ENCODE peak calls at places on chromosome 19, in six cellular contexts. P is RCC 7860, X is GOT3, C is fibroblast of the aortic adventitia, I is left ventricle myocardium inferior, T is fibroblast of mammary gland. M is an unnamed sample.

GRCh38 chr19:48400018-48400742 is 6.7 kb downstream of the GRIN2D start:
- DNase-seq in C (peak; percentile 86), T (peak; percentile 91), X (peak; percentile 38), P (no peak), I (peak; percentile 53), M (no peak)

GRCh38 chr19:741506-742131 is 9.3 kb upstream of the MISP start:
- DNase-seq in X (no peak), I (no peak), P (no peak), T (no peak), C (no peak), M (no peak)

GRCh38 chr19:49061445-49061844 is 3.2 kb downstream of the NTF4 start:
- DNase-seq in T (no peak), X (no peak), I (no peak), P (no peak), C (no peak), M (no peak)

GRCh38 chr19:32224371-32225244 is 120.8 kb upstream of the ZNF507 start:
- DNase-seq in X (no peak), I (peak; percentile 59), T (peak; percentile 35), P (no peak), C (peak; percentile 28), M (no peak)

GRCh38 chr19:17681505-17682125 is 6.5 kb downstream of the UNC13A start:
- DNase-seq in X (no peak), P (no peak), T (peak; percentile 63), C (peak; percentile 60), I (peak; percentile 31), M (no peak)

GRCh38 chr19:44681992-44682790 is 10.9 kb downstream of the CEACAM19 start:
- DNase-seq in T (no peak), C (no peak), P (no peak), I (no peak), X (no peak), M (no peak)

GRCh38 chr19:18058208-18059009 is 28.3 kb downstream of the IL12RB1 start:
- DNase-seq in I (peak; percentile 82), X (no peak), C (peak; percentile 72), P (peak; percentile 51), T (peak; percentile 66), M (no peak)

GRCh38 chr19:4641132-4641531 is 1.8 kb downstream of the TNFAIP8L1 start:
- DNase-seq in C (no peak), X (no peak), P (no peak), I (no peak), T (no peak), M (no peak)

GRCh38 chr19:1102407-1103106 is 1.2 kb upstream of the GPX4 start:
- DNase-seq in I (no peak), T (peak; percentile 100), P (peak; percentile 100), C (peak; percentile 100), X (peak; percentile 70), M (peak; percentile 100)

GRCh38 chr19:38433268-38433733 is at the start of gene RYR1:
- DNase-seq in P (no peak), C (no peak), I (peak; percentile 67), T (peak; percentile 9), X (no peak), M (no peak)

GRCh38 chr19:13284929-13285928 is 135.0 kb downstream of the IER2 start:
- DNase-seq in P (no peak), I (no peak), X (no peak), C (no peak), T (no peak), M (no peak)

GRCh38 chr19:1177322-1178114 is 3.5 kb upstream of the SBNO2 start:
- DNase-seq in I (no peak), C (peak; percentile 97), P (peak; percentile 98), T (peak; percentile 96), X (peak; percentile 55), M (peak; percentile 93)

GRCh38 chr19:8988204-8988603 is 22.0 kb downstream of the MUC16 start:
- DNase-seq in T (no peak), I (no peak), X (no peak), C (no peak), P (no peak), M (no peak)

GRCh38 chr19:30888937-30889336 is 460.3 kb downstream of the TSHZ3 start:
- DNase-seq in T (no peak), X (no peak), I (no peak), P (no peak), C (no peak), M (no peak)

GRCh38 chr19:1408300-1409203 is 1.2 kb downstream of the DAZAP1 start:
- DNase-seq in I (peak; percentile 59), P (peak; percentile 30), T (peak; percentile 47), X (no peak), C (peak; percentile 66), M (no peak)

GRCh38 chr19:17762505-17763229 is 11.4 kb downstream of the FCHO1 start:
- DNase-seq in I (no peak), T (peak; percentile 70), C (peak; percentile 29), X (peak; percentile 40), P (peak; percentile 20), M (no peak)

GRCh38 chr19:4613258-4613751 is 26.0 kb upstream of the TNFAIP8L1 start:
- DNase-seq in C (no peak), I (no peak), X (no peak), T (no peak), P (no peak), M (no peak)

GRCh38 chr19:34787059-34787824 is 14.2 kb upstream of the ZNF599 start:
- DNase-seq in X (no peak), I (no peak), C (no peak), T (no peak), P (no peak), M (no peak)

GRCh38 chr19:18340990-18341868 is 831 bp downstream of the PGPEP1 start:
- DNase-seq in T (peak; percentile 35), X (no peak), I (peak; percentile 48), C (peak; percentile 23), P (no peak), M (no peak)

GRCh38 chr19:51793994-51794393 is 963 bp upstream of the FPR3 start:
- DNase-seq in I (no peak), X (no peak), T (no peak), P (no peak), C (no peak), M (no peak)

GRCh38 chr19:57583521-57584416 is at the start of gene ZIK1:
- DNase-seq in I (peak; percentile 92), C (peak; percentile 90), T (peak; percentile 91), P (no peak), X (no peak), M (peak; percentile 74)

GRCh38 chr19:29807178-29807577 is 4.6 kb upstream of the CCNE1 start:
- DNase-seq in X (no peak), I (no peak), C (no peak), T (no peak), P (no peak), M (no peak)

GRCh38 chr19:10936661-10937084 is 8.1 kb downstream of the TIMM29 start:
- DNase-seq in P (peak; percentile 52), C (peak; percentile 89), T (peak; percentile 83), X (no peak), I (no peak), M (peak; percentile 50)

GRCh38 chr19:20107301-20107700 is 29.5 kb downstream of the ZNF90 start:
- DNase-seq in P (no peak), T (no peak), X (no peak), C (no peak), I (no peak), M (no peak)

GRCh38 chr19:34273121-34273845 is 18.9 kb downstream of the GARRE1 start:
- DNase-seq in T (no peak), C (no peak), X (no peak), I (no peak), P (no peak), M (no peak)

GRCh38 chr19:48391100-48392005 is at the start of gene KDELR1:
- DNase-seq in P (peak; percentile 38), T (peak; percentile 62), C (peak; percentile 71), I (peak; percentile 75), X (no peak), M (no peak)

GRCh38 chr19:18349524-18350128 is 9.2 kb downstream of the PGPEP1 start:
- DNase-seq in X (no peak), P (peak; percentile 13), I (no peak), T (peak; percentile 63), C (peak; percentile 74), M (no peak)

GRCh38 chr19:50626796-50627195 is 12.9 kb downstream of the SYT3 start:
- DNase-seq in P (no peak), I (no peak), C (no peak), T (no peak), X (no peak), M (no peak)

M was measured in kidney epithelial cell.